ENCODE peak calls at places on chromosomes 16 and 17, in four cellular contexts. Y, A, U and O are unnamed samples.

GRCh38 chr17:18381953-18382245 is 4.3 kb downstream of the EVPLL start:
- DNase-seq in Y (no peak), A (no peak), U (no peak), O (no peak)

GRCh38 chr16:15032547-15033308 is 23.1 kb downstream of the NTAN1 start:
- DNase-seq in Y (peak), A (no peak), U (no peak), O (no peak)

GRCh38 chr17:2053380-2054261 is 1.3 kb upstream of the HIC1 start:
- DNase-seq in Y (no peak), A (peak), U (peak), O (peak)

GRCh38 chr16:65421596-65421995 is 299.7 kb upstream of the CDH11 start:
- DNase-seq in Y (no peak), A (no peak), U (no peak), O (no peak)

GRCh38 chr16:77273-77806 is 685 bp upstream of the MPG start:
- DNase-seq in Y (peak), A (peak), U (peak), O (peak)

GRCh38 chr16:13866073-13866472 is 53.9 kb upstream of the ERCC4 start:
- DNase-seq in Y (peak), A (peak), U (peak), O (peak)

GRCh38 chr16:2912330-2913199 is 834 bp downstream of the FLYWCH1 start:
- DNase-seq in Y (peak), A (peak), U (peak), O (peak)

GRCh38 chr17:35808240-35808961 is 883 bp upstream of the TAF15 start:
- DNase-seq in Y (no peak), A (no peak), U (no peak), O (no peak)

GRCh38 chr17:40551874-40552768 is 13.2 kb downstream of the CCR7 start:
- DNase-seq in Y (no peak), A (peak), U (peak), O (peak)

DNA sequence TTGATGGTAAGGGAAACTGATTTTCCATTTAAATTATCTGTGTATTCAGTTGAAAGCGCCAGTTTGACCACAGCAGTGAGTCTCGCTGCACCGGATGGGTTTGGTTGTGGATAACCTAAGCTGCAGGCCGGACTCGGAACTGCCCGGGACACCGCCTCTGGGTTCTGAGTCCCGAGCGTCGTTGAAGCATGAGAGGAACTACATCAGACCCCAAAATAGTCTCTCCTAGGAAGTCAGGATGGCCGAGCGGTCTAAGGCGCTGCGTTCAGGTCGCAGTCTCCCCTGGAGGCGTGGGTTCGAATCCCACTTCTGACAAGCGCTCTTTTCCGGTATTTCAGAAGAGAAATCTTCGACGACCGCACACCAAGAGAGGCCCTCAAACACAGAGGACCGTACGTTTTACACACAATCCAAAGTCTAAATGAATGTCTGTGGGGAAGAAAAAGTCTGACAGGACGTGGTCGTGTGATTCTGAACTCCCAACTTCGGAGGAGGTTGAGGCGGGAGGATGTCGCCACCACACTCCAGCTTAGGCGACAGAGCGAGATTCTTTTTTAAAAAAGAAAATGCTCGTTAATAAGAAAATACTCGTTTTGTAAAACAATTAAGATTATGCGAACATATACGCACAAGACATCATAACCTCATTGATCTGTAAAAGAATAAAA is 15.4 kb upstream of the PLLP start:
- DNase-seq in Y (peak), A (peak), U (peak), O (peak)
- TF ChIP-seq CTCF in Y (no peak), A (peak), U (no peak), O (no peak)

DNA sequence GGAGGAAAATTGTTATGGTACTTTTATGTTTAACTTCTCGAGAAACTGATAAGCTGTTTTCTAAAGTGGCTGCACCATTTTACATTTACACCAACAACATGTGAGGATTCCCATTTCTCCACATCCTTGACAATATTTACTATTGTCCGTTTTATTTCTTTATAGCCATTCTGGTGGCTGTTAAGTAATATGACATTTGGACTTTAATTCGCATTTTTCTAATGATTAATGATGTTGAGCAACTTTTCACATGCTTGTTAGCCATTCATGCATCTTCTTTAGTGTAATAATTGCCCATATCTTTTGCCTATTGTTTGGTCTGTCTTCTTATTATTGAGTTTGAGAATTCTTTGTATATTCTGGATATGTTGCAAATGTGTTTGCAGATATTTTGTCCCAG is 114.2 kb downstream of the DNAH9 start:
- DNase-seq in Y (no peak), A (no peak), U (no peak), O (no peak)
- TF ChIP-seq CTCF in Y (no peak), A (no peak), U (no peak), O (no peak)

GRCh38 chr17:17087424-17088103 is 45.3 kb downstream of the MPRIP start:
- DNase-seq in Y (no peak), A (no peak), U (no peak), O (no peak)
- TF ChIP-seq CTCF in Y (no peak), A (no peak), U (no peak), O (no peak)

GRCh38 chr16:50593410-50594139 is 45.4 kb downstream of the NKD1 start:
- DNase-seq in Y (no peak), A (no peak), U (no peak), O (no peak)
- TF ChIP-seq CTCF in Y (no peak), A (peak), U (no peak), O (peak)

DNA sequence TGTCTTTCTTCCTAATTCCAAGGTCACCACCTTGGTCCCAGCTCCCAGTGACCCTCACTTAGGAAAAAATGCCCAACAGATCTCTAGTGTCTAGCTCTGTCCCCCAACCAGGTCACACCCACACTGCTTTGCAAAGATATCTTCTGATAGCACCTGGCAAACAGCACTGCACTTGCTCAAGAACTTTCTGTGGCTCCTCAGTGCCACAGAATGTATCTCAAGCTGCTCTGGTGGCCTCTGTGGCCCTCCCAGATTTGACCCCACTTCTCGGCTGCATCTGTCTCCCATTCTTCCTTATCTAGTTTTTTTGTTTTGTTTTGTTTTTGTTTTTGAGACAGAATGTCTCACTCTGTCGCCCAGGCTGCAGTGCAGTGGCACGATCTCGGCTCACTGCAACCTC is 5.0 kb downstream of the ZNF688 start:
- DNase-seq in Y (no peak), A (no peak), U (no peak), O (no peak)
- TF ChIP-seq CTCF in Y (no peak), A (no peak), U (no peak), O (no peak)

DNA sequence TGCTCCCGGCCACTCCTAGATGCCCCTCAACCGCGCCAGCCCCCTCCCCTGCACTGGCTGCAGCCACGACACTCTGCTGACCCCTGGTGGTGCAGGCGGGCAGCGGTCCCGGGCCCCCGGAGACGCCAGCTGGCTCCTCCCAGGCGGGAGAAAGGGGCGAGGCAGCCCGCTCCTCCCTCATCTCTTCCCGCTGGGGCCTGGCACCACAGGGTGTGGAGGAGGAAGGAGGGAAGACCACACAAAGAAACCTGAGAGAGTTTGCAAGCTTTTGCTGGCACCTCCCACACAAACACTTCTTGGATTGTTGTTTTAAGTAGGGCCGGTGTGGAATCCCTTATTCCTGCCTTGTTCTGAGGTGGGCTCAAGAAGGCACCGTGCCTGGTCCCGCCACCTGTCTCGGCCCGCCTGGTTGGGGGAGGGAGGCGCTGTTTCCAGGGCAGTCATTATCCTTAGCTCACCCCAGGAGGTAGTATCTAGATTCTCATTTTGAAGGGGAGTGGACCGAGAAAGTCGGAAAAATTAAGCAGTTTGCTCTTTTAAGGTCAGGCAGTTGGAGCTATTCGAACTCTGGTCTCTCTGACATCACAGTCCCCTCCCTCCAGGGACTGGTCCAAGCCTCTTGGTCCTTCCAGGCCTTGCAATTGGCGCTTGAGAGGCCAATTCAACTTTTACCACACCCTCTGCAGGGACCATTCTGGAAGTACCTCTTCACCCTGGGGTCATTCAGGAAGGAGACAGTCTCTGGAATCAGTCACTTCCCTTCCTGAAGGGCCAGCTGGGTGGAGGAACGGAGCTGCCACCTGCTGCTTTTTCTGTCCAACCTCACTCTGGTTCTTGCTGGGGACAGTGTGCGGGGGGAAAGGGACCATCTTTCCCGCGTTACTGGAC is 951 bp upstream of the ANKRD13B start:
- DNase-seq in Y (peak), A (peak), U (peak), O (peak)
- TF ChIP-seq CTCF in Y (peak), A (peak), U (peak), O (peak)

DNA sequence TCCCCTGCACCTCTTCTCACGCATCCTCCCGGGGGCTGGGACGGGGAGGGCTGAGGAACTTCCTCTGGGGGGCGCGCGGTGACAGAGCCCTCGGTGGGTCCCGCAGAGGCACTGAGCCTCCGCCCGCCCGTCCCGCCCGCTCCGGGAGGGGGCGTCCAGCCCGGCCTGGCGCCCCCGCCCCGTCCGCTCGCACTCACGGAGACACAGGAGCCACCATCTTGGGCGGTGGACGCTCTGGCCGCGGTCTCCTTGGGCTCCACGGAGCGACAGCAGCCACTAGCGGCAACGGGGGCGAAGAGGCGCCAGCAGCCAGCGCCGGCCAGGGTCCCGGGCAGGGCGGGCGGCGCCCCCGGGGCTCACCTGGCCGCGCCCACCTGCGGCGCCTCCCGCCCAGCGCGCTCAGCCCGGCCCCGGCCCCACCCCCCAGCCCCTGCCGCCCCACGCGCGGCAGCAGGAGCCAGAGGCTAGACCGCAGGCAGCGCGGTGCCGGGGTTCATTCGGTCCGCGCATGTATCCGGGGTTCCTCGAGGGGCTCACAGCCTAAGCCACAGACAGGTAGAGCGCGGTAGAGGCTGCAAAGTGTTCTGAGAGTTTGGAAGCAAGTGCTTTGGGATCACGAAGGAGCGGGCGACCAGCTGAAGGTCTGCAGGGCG is at the start of gene C17orf113:
- DNase-seq in Y (peak), A (no peak), U (peak), O (peak)
- TF ChIP-seq CTCF in Y (peak), A (peak), U (peak), O (peak)

GRCh38 chr16:8632675-8633182 is 11.2 kb downstream of the METTL22 start:
- DNase-seq in Y (peak), A (no peak), U (no peak), O (no peak)

GRCh38 chr16:8631373-8631772 is 9.9 kb downstream of the METTL22 start:
- DNase-seq in Y (no peak), A (no peak), U (no peak), O (no peak)

GRCh38 chr16:8639694-8640093 is 18.2 kb downstream of the METTL22 start:
- DNase-seq in Y (no peak), A (no peak), U (no peak), O (no peak)

GRCh38 chr16:8631818-8632217 is 10.3 kb downstream of the METTL22 start:
- DNase-seq in Y (no peak), A (no peak), U (no peak), O (no peak)

GRCh38 chr16:8634991-8635736 is 13.7 kb downstream of the METTL22 start:
- DNase-seq in Y (no peak), A (peak), U (no peak), O (no peak)
- TF ChIP-seq CTCF in Y (no peak), A (peak), U (no peak), O (peak)

GRCh38 chr17:79991924-79992656 is 43.6 kb downstream of the TBC1D16 start:
- DNase-seq in Y (no peak), A (no peak), U (peak), O (no peak)

GRCh38 chr17:79990051-79990592 is 45.5 kb downstream of the TBC1D16 start:
- DNase-seq in Y (no peak), A (no peak), U (no peak), O (no peak)

GRCh38 chr17:79992657-79993389 is 42.8 kb downstream of the TBC1D16 start:
- DNase-seq in Y (no peak), A (no peak), U (peak), O (no peak)

GRCh38 chr17:79990704-79991103 is 45.0 kb downstream of the TBC1D16 start:
- DNase-seq in Y (no peak), A (no peak), U (no peak), O (no peak)

GRCh38 chr17:79991140-79991923 is 44.3 kb downstream of the TBC1D16 start:
- DNase-seq in Y (peak), A (peak), U (peak), O (peak)
- TF ChIP-seq CTCF in Y (peak), A (peak), U (peak), O (peak)